ENCODE peak calls at places on chromosome 21, in four cellular contexts. R is iPS-NIHi11, K is T-helper 2 cell, Z is EH. I is an unnamed sample.

GRCh38 chr21:43936186-43936967 is 71.4 kb downstream of the AGPAT3 start:
- DNase-seq in R (no peak), K (no peak), Z (no peak), I (no peak)

GRCh38 chr21:28608646-28609045 is 384.0 kb downstream of the LTN1 start:
- DNase-seq in R (no peak), K (no peak), Z (peak), I (no peak)

GRCh38 chr21:18449586-18449985 is 46.0 kb upstream of the TMPRSS15 start:
- DNase-seq in R (no peak), K (no peak), Z (no peak), I (no peak)

GRCh38 chr21:43864806-43865470 is at the start of gene AGPAT3:
- DNase-seq in R (peak), K (peak), Z (peak), I (no peak)

GRCh38 chr21:36535618-36536241 is 55.8 kb upstream of the CLDN14 start:
- DNase-seq in R (no peak), K (no peak), Z (no peak), I (no peak)

GRCh38 chr21:32214654-32215305 is 64.1 kb downstream of the MIS18A start:
- DNase-seq in R (no peak), K (no peak), Z (no peak), I (no peak)

GRCh38 chr21:36120304-36120902 is 14.5 kb upstream of the CBR3 start:
- DNase-seq in R (no peak), K (no peak), Z (peak), I (no peak)

GRCh38 chr21:44615881-44616590 is 4.2 kb downstream of the KRTAP10-8 start:
- DNase-seq in R (no peak), K (no peak), Z (no peak), I (peak)

GRCh38 chr21:9756677-9757076 is 764.7 kb upstream of the TPTE start:
- DNase-seq in R (no peak), K (no peak), Z (no peak), I (no peak)

GRCh38 chr21:21851657-21852056 is 853.4 kb downstream of the NCAM2 start:
- DNase-seq in R (no peak), K (no peak), Z (no peak), I (no peak)

GRCh38 chr21:42670884-42671283 is 17.5 kb downstream of the PDE9A start:
- DNase-seq in R (no peak), K (no peak), Z (no peak), I (no peak)

GRCh38 chr21:9837946-9838801 is 683.2 kb upstream of the TPTE start:
- DNase-seq in R (no peak), K (no peak), Z (no peak), I (no peak)

GRCh38 chr21:34807881-34808568 is 139.2 kb downstream of the CLIC6 start:
- DNase-seq in R (no peak), K (peak), Z (peak), I (no peak)

GRCh38 chr21:17476006-17476405 is 36.8 kb upstream of the CXADR start:
- DNase-seq in R (no peak), K (no peak), Z (no peak), I (no peak)

GRCh38 chr21:43940329-43940653 is 71.8 kb upstream of the TRAPPC10 start:
- DNase-seq in R (no peak), K (no peak), Z (no peak), I (no peak)

GRCh38 chr21:26846036-26846931 is 1.1 kb upstream of the ADAMTS1 start:
- DNase-seq in R (peak), K (no peak), Z (peak), I (peak)

GRCh38 chr21:25283720-25284119 is 323.6 kb downstream of the MRPL39 start:
- DNase-seq in R (peak), K (no peak), Z (peak), I (no peak)

GRCh38 chr21:27154451-27155129 is 187.7 kb upstream of the ADAMTS5 start:
- DNase-seq in R (no peak), K (no peak), Z (peak), I (no peak)

GRCh38 chr21:39518845-39519205 is 67.1 kb downstream of the SH3BGR start:
- DNase-seq in R (no peak), K (no peak), Z (no peak), I (no peak)

GRCh38 chr21:42970946-42971653 is 3.3 kb upstream of the PKNOX1 start:
- DNase-seq in R (no peak), K (no peak), Z (no peak), I (no peak)

GRCh38 chr21:16420086-16420724 is 690.4 kb downstream of the USP25 start:
- DNase-seq in R (peak), K (no peak), Z (no peak), I (no peak)

GRCh38 chr21:36657999-36658398 is 40.9 kb upstream of the SIM2 start:
- DNase-seq in R (no peak), K (no peak), Z (no peak), I (no peak)

GRCh38 chr21:41411449-41412089 is 14.5 kb upstream of the MX1 start:
- DNase-seq in R (no peak), K (no peak), Z (peak), I (peak)

GRCh38 chr21:45986316-45987051 is 4.9 kb downstream of the COL6A1 start:
- DNase-seq in R (no peak), K (no peak), Z (no peak), I (no peak)

GRCh38 chr21:14382835-14383595 is at the start of gene HSPA13:
- DNase-seq in R (peak), K (peak), Z (peak), I (peak)

GRCh38 chr21:43861716-43862115 is 3.3 kb upstream of the AGPAT3 start:
- DNase-seq in R (no peak), K (no peak), Z (no peak), I (no peak)

GRCh38 chr21:45102391-45102932 is 28.1 kb downstream of the ADARB1 start:
- DNase-seq in R (no peak), K (no peak), Z (peak), I (no peak)

GRCh38 chr21:26169061-26169610 is 1.4 kb downstream of the APP start:
- DNase-seq in R (peak), K (no peak), Z (peak), I (no peak)

I was measured in H1.